ENCODE peak calls at places on chromosomes 12 and 14, in five cellular contexts. N is heart right ventricle, E is brain microvascular endothelial cell, M is body of pancreas, S is upper lobe of right lung. K is an unnamed sample.

GRCh38 chr12:13144266-13144828 is 40.9 kb upstream of the GSG1 start:
- DNase-seq in N (no peak), E (no peak), M (no peak), S (no peak), K (no peak)

GRCh38 chr14:84247693-84248092 is 1282.3 kb upstream of the FLRT2 start:
- DNase-seq in N (no peak), E (no peak), M (no peak), S (no peak), K (no peak)

GRCh38 chr12:131448254-131448795 is 262.6 kb upstream of the SFSWAP start:
- DNase-seq in N (no peak), E (no peak), M (no peak), S (no peak), K (no peak)

GRCh38 chr14:37870170-37870569 is 274.7 kb downstream of the TTC6 start:
- DNase-seq in N (no peak), E (no peak), M (no peak), S (no peak), K (peak; percentile 60)

GRCh38 chr12:122517877-122518276 is 8.9 kb downstream of the RSRC2 start:
- DNase-seq in N (no peak), E (peak; percentile 97), M (no peak), S (no peak), K (no peak)

GRCh38 chr12:128792881-128793280 is 30.9 kb downstream of the SLC15A4 start:
- DNase-seq in N (no peak), E (no peak), M (no peak), S (peak; percentile 6), K (no peak)

GRCh38 chr14:87457727-87458126 is 535.3 kb downstream of the GALC start:
- DNase-seq in N (no peak), E (no peak), M (no peak), S (no peak), K (no peak)

GRCh38 chr12:68148261-68148951 is 11.1 kb downstream of the IFNG start:
- DNase-seq in N (no peak), E (no peak), M (no peak), S (no peak), K (no peak)

GRCh38 chr14:29856516-29856915 is 71.1 kb downstream of the PRKD1 start:
- DNase-seq in N (no peak), E (no peak), M (no peak), S (no peak), K (no peak)

GRCh38 chr12:72330784-72331183 is 58.6 kb downstream of the TRHDE start:
- DNase-seq in N (no peak), E (no peak), M (no peak), S (no peak), K (no peak)

DNA sequence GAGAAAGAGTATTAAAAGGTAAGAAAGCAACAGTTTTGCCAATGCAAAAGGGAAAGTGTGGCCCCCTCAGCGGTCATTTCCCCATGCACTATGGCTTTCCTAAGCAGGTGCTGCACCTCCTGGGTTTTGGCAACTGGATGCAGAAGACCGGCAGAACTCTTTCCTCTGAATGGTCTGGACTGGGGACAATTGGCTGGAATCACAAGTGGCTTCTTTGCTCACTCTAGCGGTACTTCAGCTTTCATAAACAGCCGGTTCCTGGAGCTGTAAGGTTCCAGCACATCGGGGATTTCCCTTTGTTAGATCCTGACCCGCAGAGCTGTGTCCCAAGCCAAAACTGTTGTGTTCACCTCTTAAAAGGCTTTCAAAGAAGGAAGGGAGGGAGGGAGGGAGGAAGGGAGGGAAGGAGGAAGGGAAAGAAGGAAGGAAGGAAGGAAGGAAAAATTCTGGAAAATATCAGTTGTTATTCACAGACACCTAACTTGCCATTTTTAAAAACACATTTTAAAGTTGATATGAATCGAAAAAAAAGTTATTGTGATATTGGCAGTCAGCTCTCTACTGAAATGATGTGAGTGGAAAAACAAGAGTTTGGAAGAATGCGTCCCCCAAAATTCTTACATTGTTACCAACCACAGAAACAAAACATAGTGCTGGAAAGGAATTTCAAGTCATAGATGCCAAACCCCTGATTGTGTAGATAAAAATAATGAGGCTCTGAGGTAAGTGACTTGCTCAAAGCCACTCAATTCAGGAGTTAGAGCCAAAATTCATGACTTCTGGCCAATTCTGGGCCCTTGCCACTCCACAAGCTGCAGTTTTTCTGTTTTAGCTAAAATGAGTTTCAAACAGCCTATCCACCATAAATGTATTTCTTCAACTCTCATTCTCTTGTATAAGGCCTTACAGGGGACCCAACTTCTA is 220.6 kb upstream of the HMGA2 start:
- DNase-seq in N (peak; percentile 47), E (peak; percentile 87), M (peak; percentile 19), S (no peak), K (peak; percentile 78)
- H3K4me3 ChIP-seq in N (peak overlapping the region; percentile 41), E (peak overlapping the region; percentile 66), M (no peak overlapping the region), S (no peak overlapping the region), K (peak overlapping the region; percentile 30)

DNA sequence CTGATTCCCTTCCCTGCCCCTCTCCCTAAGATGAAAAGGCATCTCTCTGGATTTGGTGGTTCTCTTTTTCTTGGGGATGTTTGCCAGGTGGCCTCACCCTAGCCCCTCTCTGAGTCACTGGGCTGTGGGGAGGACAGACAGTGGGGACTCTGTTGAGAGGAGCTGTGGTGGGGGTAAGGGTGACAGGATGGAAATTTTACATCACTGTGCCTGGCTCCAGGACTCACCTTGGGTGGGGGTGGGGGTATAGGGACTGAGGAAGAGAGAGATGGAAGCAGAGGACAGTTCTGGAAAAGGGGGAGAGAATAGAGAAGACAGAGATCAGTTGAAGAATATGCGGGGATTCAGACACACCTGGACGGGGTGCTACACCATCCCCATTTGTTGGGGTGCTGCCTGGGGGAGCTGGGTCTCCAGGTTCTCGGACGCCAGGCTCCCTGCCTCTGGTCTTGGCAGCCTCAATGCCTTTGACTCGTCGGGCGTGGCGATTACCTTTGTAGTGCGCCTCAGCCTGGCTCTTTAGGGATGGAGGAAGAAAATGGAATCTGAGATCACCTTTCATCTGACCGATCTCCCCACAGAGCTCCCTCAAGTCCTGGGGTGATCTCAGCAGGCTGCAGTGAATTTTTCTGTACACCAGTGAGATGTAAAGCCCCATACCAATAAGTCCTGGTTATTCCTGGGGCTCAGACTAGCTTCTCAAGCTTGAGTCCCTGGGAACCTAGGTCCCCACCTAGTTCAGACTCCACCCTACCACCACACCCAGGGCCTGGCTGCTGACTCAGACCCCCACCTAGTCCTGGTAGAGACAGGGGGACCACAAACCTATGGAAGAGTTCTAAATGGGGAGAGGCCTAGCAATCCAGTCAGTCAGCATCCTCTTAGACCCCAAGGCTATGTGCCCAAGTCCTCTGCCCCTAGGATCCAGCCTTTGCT is 9.6 kb upstream of the GPR84 start:
- DNase-seq in N (no peak), E (no peak), M (no peak), S (no peak), K (peak; percentile 59)
- TF ChIP-seq CTCF in N (no peak), E (no peak), M (no peak), S (no peak), K (no peak)

GRCh38 chr12:104435765-104436164 is 21.0 kb upstream of the CHST11 start:
- DNase-seq in N (no peak), E (no peak), M (no peak), S (no peak), K (no peak)
- H3K27me3 ChIP-seq in N (no peaks in the 10 kb centered on the region), E (no peaks in the 10 kb centered on the region), M (no peaks in the 10 kb centered on the region), S (no peaks in the 10 kb centered on the region), K (peaks cover 2% of the 10 kb centered on the region)

GRCh38 chr12:570949-571794 is 92.1 kb downstream of the NINJ2 start:
- DNase-seq in N (peak; percentile 77), E (no peak), M (peak; percentile 59), S (peak; percentile 81), K (peak; percentile 88)
- H3K4me3 ChIP-seq in N (peak overlapping the region; percentile 62), E (peak overlapping the region; percentile 72), M (no peak overlapping the region), S (peak overlapping the region; percentile 64), K (peak overlapping the region; percentile 42)

GRCh38 chr14:24051789-24052655 is at the start of gene CARMIL3:
- DNase-seq in N (peak; percentile 33), E (no peak), M (peak; percentile 79), S (peak; percentile 89), K (no peak)
- TF ChIP-seq CTCF in N (no peak), E (no peak), M (no peak), S (no peak), K (no peak)

DNA sequence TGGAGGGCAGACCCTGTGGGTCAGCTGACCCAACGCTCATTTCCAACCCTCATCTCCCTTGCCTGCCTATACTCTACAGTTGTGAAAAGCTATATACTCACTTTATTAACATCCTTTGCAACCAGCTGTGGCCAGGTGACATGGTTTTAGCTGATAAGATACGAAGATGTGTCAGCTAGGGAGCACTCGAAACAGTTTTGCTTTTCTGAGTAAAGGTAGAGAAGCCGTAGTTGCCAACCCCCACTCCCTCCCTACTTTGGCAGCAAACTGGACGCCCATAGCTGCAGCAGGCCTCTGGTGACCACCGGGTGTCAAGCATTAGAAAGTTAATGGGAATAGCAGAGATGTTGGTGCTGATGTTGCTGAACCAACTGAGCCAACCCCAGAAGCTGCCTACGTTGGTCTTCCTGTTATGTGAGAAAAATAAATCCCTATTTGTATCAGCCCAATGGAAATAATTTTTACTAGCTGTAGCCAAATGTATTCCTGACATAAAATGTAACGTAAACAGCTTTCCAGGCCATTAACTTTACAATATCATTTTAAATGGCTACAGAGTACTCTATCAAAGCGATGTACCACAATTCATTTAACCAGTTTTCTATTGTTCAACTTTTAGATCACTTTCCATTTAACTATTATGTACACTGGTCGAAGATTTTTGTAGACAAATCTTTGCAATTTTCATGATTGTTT is 98.5 kb upstream of the TMCC3 start:
- DNase-seq in N (no peak), E (no peak), M (no peak), S (no peak), K (no peak)
- H3K27me3 ChIP-seq in N (no peaks in the 10 kb centered on the region), E (peaks cover 2% of the 10 kb centered on the region), M (no peaks in the 10 kb centered on the region), S (no peaks in the 10 kb centered on the region), K (no peaks in the 10 kb centered on the region)

GRCh38 chr12:66804555-66804954 is 125.7 kb upstream of the GRIP1 start:
- DNase-seq in N (no peak), E (no peak), M (no peak), S (no peak), K (no peak)
- H3K4me3 ChIP-seq in N (no peak overlapping the region), E (no peak overlapping the region), M (no peak overlapping the region), S (no peak overlapping the region), K (no peak overlapping the region)

GRCh38 chr12:55820679-55821078 is 2.8 kb downstream of the ORMDL2 start:
- DNase-seq in N (no peak), E (no peak), M (no peak), S (no peak), K (no peak)
- TF ChIP-seq CTCF in N (no peak), E (peak; percentile 45), M (no peak), S (no peak), K (peak; percentile 14)

DNA sequence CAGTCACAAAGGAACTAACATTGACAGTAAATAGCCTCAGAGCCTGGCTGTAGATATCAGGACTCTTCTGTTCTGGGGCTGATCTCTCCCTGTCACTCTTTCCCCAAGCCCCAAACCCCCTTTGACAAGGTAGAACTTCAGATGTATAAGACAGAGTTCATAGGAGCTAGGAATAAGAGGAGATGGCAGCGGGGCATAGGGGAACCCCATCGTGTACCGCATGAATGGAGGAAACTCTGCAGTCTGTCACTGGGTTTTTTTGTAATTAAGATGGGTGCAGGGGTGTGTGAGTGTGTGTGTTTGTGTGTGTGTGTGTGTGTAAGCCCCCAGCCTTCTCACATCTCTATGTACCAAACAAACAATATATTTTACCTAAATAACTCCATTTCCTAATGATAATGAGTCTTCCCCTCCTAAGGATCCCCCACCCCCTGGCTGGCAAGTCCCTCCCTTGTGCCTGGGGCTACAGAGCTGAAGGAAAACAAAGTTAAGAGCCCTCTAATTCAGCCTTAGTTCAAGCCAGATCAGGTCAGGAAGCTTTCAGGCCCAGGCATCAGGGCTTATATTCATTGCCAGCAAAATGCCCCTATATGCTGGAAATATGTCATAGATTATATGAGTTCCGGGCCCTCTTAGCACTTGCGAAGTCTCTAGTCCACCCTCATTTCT is 9.1 kb upstream of the HOXC4 start:
- DNase-seq in N (no peak), E (no peak), M (no peak), S (no peak), K (no peak)
- H3K27me3 ChIP-seq in N (peaks cover 25% of the 10 kb centered on the region), E (peaks cover 75% of the 10 kb centered on the region), M (peaks cover 3% of the 10 kb centered on the region), S (peaks cover 87% of the 10 kb centered on the region), K (peaks cover 65% of the 10 kb centered on the region)

K was measured in bronchial epithelial cell.